ENCODE peak calls at places on chromosome 20, in five cellular contexts. T is GM12865, L is bronchial epithelial cell, Q is psoas muscle, Z is fibroblast of mammary gland. R is an unnamed sample.

GRCh38 chr20:50153500-50154377 is at the start of gene PEDS1:
- DNase-seq in L (peak), T (peak), Z (peak), Q (peak), R (peak)

GRCh38 chr20:3121955-3122610 is 37.6 kb upstream of the AVP start:
- DNase-seq in L (no peak), T (no peak), Q (no peak), Z (no peak), R (no peak)

GRCh38 chr20:37394543-37395410 is 48.8 kb downstream of the SRC start:
- DNase-seq in L (peak), T (no peak), Q (peak), Z (no peak), R (no peak)

GRCh38 chr20:50708845-50709555 is 17.7 kb upstream of the RIPOR3 start:
- DNase-seq in Z (no peak), T (no peak), L (no peak), Q (no peak), R (no peak)

GRCh38 chr20:49100934-49101333 is 54.8 kb downstream of the CSE1L start:
- DNase-seq in Z (no peak), T (no peak), Q (no peak), L (no peak), R (no peak)

GRCh38 chr20:61331542-61331941 is 79.5 kb downstream of the CDH4 start:
- DNase-seq in L (no peak), Q (no peak), Z (no peak), T (peak), R (no peak)

GRCh38 chr20:2750343-2751251 is 49.8 kb downstream of the CPXM1 start:
- DNase-seq in T (no peak), Q (peak), L (peak), Z (peak), R (peak)

GRCh38 chr20:20199338-20200160 is 147.2 kb downstream of the CFAP61 start:
- DNase-seq in Q (no peak), Z (no peak), L (no peak), T (no peak), R (no peak)

GRCh38 chr20:6169251-6169650 is 46.4 kb upstream of the FERMT1 start:
- DNase-seq in T (no peak), Z (peak), Q (no peak), L (peak), R (no peak)

GRCh38 chr20:23634985-23635767 is 2.6 kb downstream of the CST3 start:
- DNase-seq in Z (peak), T (no peak), Q (peak), L (no peak), R (no peak)
- H3K4me3 ChIP-seq in Z (peak), T (no peak), Q (peak), L (no peak), R (no peak)

GRCh38 chr20:51752343-51752951 is 15.7 kb downstream of the ATP9A start:
- DNase-seq in Z (peak), L (peak), T (no peak), Q (no peak), R (no peak)
- H3K4me3 ChIP-seq in Z (peak), L (no peak), T (no peak), Q (no peak), R (no peak)

DNA sequence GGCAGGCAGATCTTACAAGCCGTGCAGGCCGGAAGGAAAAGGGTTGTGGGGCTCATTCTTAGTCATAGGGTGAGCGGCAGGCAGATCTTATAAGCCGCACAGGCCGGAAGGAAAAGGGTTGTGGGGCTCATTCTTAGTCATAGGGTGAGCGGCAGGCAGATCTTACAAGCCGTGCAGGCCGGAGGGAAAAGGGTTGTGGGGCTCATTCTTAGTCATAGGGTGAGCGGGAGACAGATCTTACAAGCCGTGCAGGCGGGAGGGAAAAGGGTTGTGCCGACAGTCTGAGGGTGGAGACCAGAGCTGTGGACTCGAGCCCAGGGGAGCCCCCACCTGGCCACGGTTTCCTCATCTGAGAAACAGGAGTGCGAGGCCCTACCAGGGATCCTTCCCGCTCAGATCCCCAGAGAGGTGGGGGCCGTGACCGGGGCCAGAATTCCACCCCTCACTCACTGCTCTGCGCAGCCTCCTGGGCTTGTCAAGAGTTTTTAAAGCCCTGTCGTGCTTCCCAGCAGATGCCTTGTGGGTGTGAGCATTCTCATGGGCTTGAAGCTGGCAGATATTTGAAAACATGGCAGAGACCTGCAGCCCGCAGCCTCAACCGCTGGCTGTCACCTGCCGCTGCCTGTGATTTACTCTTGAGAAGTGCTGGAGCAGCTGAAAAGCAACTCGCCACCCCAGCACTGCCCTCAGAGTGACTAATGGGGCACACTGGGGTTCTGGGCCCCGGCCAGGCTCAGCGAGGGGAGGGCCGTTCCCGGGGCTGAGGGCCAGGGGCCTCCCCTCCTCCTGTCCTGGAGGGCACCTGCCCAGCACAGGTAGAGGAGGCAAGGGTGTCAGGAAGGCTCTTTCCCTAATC is 31.9 kb downstream of the NTSR1 start:
- DNase-seq in L (peak), Z (peak), T (peak), Q (no peak), R (no peak)
- H3K4me3 ChIP-seq in L (no peak), Z (peak), T (no peak), Q (no peak), R (no peak)

GRCh38 chr20:41619360-41620115 is 1.4 kb upstream of the CHD6 start:
- DNase-seq in T (no peak), L (no peak), Q (no peak), Z (peak), R (no peak)
- H3K4me3 ChIP-seq in T (no peak), L (no peak), Q (peak), Z (no peak), R (no peak)

DNA sequence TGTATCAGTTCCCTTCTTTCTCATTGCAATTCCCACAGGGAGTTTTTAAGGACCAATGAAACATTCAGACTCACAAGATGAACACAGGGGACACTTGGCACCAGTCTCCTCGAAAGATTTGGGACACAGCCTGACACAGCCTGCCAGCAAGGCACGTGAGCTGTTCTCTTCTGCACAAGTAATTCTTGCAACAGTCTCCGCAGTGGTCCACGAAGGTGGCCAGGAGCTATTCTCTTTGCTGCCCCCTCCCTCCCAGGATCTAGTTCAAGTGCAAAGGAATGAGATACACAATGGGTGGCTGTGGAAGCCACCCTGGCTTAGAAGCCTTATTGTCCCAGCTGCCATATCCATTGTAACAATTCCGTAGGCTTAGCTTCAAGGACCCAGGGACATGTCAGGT is 12.0 kb downstream of the TOX2 start:
- DNase-seq in T (no peak), Q (no peak), L (no peak), Z (no peak), R (no peak)
- H3K4me3 ChIP-seq in T (no peak), Q (no peak), L (no peak), Z (no peak), R (no peak)

DNA sequence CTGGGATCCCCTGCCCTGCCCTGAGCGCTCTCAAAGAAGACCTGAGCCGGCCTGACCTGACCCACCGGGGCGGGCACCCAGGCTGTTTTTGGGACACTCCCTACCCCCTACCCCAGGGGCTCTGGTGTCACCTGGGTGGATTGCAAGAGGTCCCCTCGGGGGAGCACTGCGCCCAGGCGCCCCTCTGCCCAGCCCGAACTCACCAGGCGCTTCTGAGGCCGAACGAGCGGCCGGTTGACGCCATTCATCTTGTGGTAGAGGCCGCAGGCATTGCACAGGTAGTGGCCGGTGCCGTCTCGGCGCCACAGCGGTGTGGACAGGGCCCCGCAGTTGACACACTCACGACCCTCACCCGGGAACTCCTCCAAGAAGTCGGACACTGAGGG is 2.6 kb downstream of the GATA5 start:
- DNase-seq in L (no peak), Q (no peak), T (no peak), Z (no peak), R (no peak)
- H3K4me3 ChIP-seq in L (no peak), Q (no peak), T (no peak), Z (no peak), R (no peak)

R was measured in lower leg skin.